ENCODE peak calls at places on chromosomes 5 and 9, in six cellular contexts. N is heart left ventricle; P is stimulated activated CD4-positive, alpha-beta T cell treated with anti-CD3 and anti-CD28 coated beads, Interleukin-1b, Interleukin-23, amount 100 ng/mL, for 1 hour; S is NAMALWA; J is fibroblast of the aortic adventitia; A is ELR. O is an unnamed sample.

GRCh38 chr5:9766581-9766980 is 136.4 kb upstream of the TAS2R1 start:
- DNase-seq in N (no peak), P (no peak), S (no peak), J (peak; percentile 28), A (peak; percentile 90), O (no peak)

GRCh38 chr5:61178702-61179101 is 16.4 kb upstream of the SMIM15 start:
- DNase-seq in N (no peak), P (no peak), S (no peak), J (no peak), A (no peak), O (no peak)

GRCh38 chr5:83097582-83098265 is 20.4 kb downstream of the XRCC4 start:
- DNase-seq in N (no peak), P (no peak), S (no peak), J (peak; percentile 60), A (peak; percentile 68), O (peak; percentile 82)

GRCh38 chr5:62143268-62144229 is 162.5 kb upstream of the KIF2A start:
- DNase-seq in N (no peak), P (no peak), S (peak; percentile 16), J (peak; percentile 57), A (peak; percentile 56), O (peak; percentile 22)

GRCh38 chr5:139651502-139651862 is 3.3 kb downstream of the CXXC5 start:
- DNase-seq in N (no peak), P (no peak), S (peak; percentile 49), J (no peak), A (no peak), O (no peak)

GRCh38 chr5:23675456-23675855 is 168.0 kb downstream of the PRDM9 start:
- DNase-seq in N (no peak), P (no peak), S (no peak), J (no peak), A (no peak), O (no peak)

GRCh38 chr5:124343451-124343867 is 403.0 kb downstream of the ZNF608 start:
- DNase-seq in N (no peak), P (no peak), S (no peak), J (peak; percentile 77), A (peak; percentile 33), O (peak; percentile 94)

GRCh38 chr5:109656829-109657228 is 32.9 kb upstream of the MAN2A1 start:
- DNase-seq in N (peak; percentile 46), P (no peak), S (peak; percentile 36), J (peak; percentile 42), A (peak; percentile 96), O (peak; percentile 50)

GRCh38 chr5:135829681-135830383 is 4.6 kb upstream of the SLC25A48 start:
- DNase-seq in N (peak; percentile 25), P (no peak), S (peak; percentile 73), J (peak; percentile 56), A (peak; percentile 69), O (peak; percentile 18)

GRCh38 chr9:136792321-136793062 is 1.3 kb downstream of the TMEM141 start:
- DNase-seq in N (no peak), P (no peak), S (no peak), J (no peak), A (no peak), O (no peak)

GRCh38 chr5:168291961-168292782 is 727 bp downstream of the WWC1 start:
- DNase-seq in N (no peak), P (no peak), S (no peak), J (no peak), A (peak; percentile 56), O (no peak)

GRCh38 chr5:110169461-110169860 is 479.7 kb downstream of the MAN2A1 start:
- DNase-seq in N (no peak), P (no peak), S (no peak), J (no peak), A (no peak), O (no peak)

GRCh38 chr9:37994639-37995347 is 74.2 kb downstream of the SHB start:
- DNase-seq in N (peak; percentile 84), P (no peak), S (peak; percentile 19), J (no peak), A (peak; percentile 87), O (peak; percentile 95)